ENCODE peak calls at places on chromosome 7, in five cellular contexts. A is EL; D is non-pigmented ciliary epithelial cell; Z is effector CD4-positive, alpha-beta T cell; O is astrocyte of the spinal cord. U is an unnamed sample.

GRCh38 chr7:31938650-31939049 is 131.6 kb downstream of the PDE1C start:
- DNase-seq in A (peak), D (no peak), Z (no peak), O (peak), U (no peak)

GRCh38 chr7:76512941-76513816 is 2.8 kb downstream of the UPK3B start:
- DNase-seq in A (no peak), D (no peak), Z (no peak), O (no peak), U (no peak)

GRCh38 chr7:75642810-75643486 is 95.8 kb downstream of the HIP1 start:
- DNase-seq in A (peak), D (peak), Z (peak), O (peak), U (peak)

GRCh38 chr7:129610709-129611245 is 743 bp upstream of the NRF1 start:
- DNase-seq in A (no peak), D (no peak), Z (no peak), O (no peak), U (no peak)

GRCh38 chr7:27435461-27435860 is 192.9 kb downstream of the EVX1 start:
- DNase-seq in A (peak), D (peak), Z (no peak), O (peak), U (no peak)

GRCh38 chr7:116177009-116177408 is 33.3 kb upstream of the TES start:
- DNase-seq in A (peak), D (peak), Z (no peak), O (peak), U (no peak)

GRCh38 chr7:4791738-4792536 is 16.5 kb downstream of the AP5Z1 start:
- DNase-seq in A (peak), D (no peak), Z (peak), O (peak), U (peak)

GRCh38 chr7:94190599-94191061 is 186.5 kb upstream of the BET1 start:
- DNase-seq in A (peak), D (peak), Z (no peak), O (peak), U (no peak)

GRCh38 chr7:85324145-85324799 is 137.4 kb upstream of the SEMA3D start:
- DNase-seq in A (no peak), D (no peak), Z (no peak), O (no peak), U (no peak)

GRCh38 chr7:74417419-74417971 is 36.2 kb upstream of the GTF2IRD1 start:
- DNase-seq in A (peak), D (no peak), Z (peak), O (peak), U (peak)

GRCh38 chr7:78523903-78524302 is 725.3 kb downstream of the PHTF2 start:
- DNase-seq in A (no peak), D (no peak), Z (no peak), O (no peak), U (no peak)

GRCh38 chr7:90178592-90179279 is 24.5 kb downstream of the STEAP1 start:
- DNase-seq in A (peak), D (peak), Z (no peak), O (peak), U (no peak)

GRCh38 chr7:657565-658119 is 68.9 kb upstream of the DNAAF5 start:
- DNase-seq in A (no peak), D (no peak), Z (no peak), O (peak), U (no peak)

GRCh38 chr7:106283501-106283830 is 1.3 kb downstream of the NAMPT start:
- DNase-seq in A (no peak), D (no peak), Z (no peak), O (no peak), U (no peak)

GRCh38 chr7:84113906-84114875 is 80.4 kb downstream of the SEMA3A start:
- DNase-seq in A (no peak), D (no peak), Z (no peak), O (peak), U (no peak)

GRCh38 chr7:94650137-94650536 is 5.8 kb downstream of the SGCE start:
- DNase-seq in A (no peak), D (no peak), Z (no peak), O (no peak), U (no peak)

GRCh38 chr7:6385110-6385792 is 62.5 kb downstream of the DAGLB start:
- DNase-seq in A (peak), D (peak), Z (no peak), O (peak), U (no peak)

GRCh38 chr7:47374538-47374937 is 207.4 kb downstream of the TNS3 start:
- DNase-seq in A (no peak), D (no peak), Z (no peak), O (no peak), U (no peak)

GRCh38 chr7:128188396-128189230 is 52.5 kb upstream of the LEP start:
- DNase-seq in A (no peak), D (no peak), Z (no peak), O (no peak), U (no peak)

GRCh38 chr7:127226685-127227374 is 25.9 kb downstream of the GRM8 start:
- DNase-seq in A (no peak), D (no peak), Z (no peak), O (no peak), U (no peak)

GRCh38 chr7:18053177-18053928 is 25.7 kb upstream of the PRPS1L1 start:
- DNase-seq in A (no peak), D (no peak), Z (no peak), O (no peak), U (no peak)

GRCh38 chr7:28029036-28029435 is 151.6 kb downstream of the JAZF1 start:
- DNase-seq in A (peak), D (no peak), Z (no peak), O (no peak), U (no peak)

GRCh38 chr7:31382722-31383121 is 42.2 kb upstream of the NEUROD6 start:
- DNase-seq in A (no peak), D (no peak), Z (no peak), O (no peak), U (no peak)

GRCh38 chr7:154927624-154928125 is 75.2 kb downstream of the PAXIP1 start:
- DNase-seq in A (peak), D (peak), Z (peak), O (peak), U (peak)

GRCh38 chr7:24882989-24883631 is 96.9 kb downstream of the OSBPL3 start:
- DNase-seq in A (peak), D (peak), Z (no peak), O (peak), U (no peak)

GRCh38 chr7:79912213-79912633 is 222.4 kb upstream of the GNAI1 start:
- DNase-seq in A (no peak), D (no peak), Z (no peak), O (no peak), U (no peak)

GRCh38 chr7:114901771-114902170 is 20.1 kb upstream of the MDFIC start:
- DNase-seq in A (peak), D (peak), Z (no peak), O (peak), U (no peak)

GRCh38 chr7:36297364-36298009 is 92.2 kb upstream of the ANLN start:
- DNase-seq in A (no peak), D (no peak), Z (no peak), O (no peak), U (no peak)